ENCODE peak calls at places on chromosomes 2 and 18, in five cellular contexts. U is AG10803, A is nephron progenitor cell, J is A549, W is pancreas. Q is an unnamed sample.
A peak's percentile ranks its signal among the peaks of the same experiment; 100 is the strongest.

GRCh38 chr18:37343542-37343851 is 222.1 kb downstream of the CELF4 start:
- DNase-seq in J (no peak), W (no peak), U (no peak), A (no peak), Q (no peak)

GRCh38 chr2:197028633-197029032 is 102.1 kb upstream of the PGAP1 start:
- DNase-seq in A (no peak), W (no peak), J (no peak), U (no peak), Q (no peak)

GRCh38 chr2:26720322-26721166 is 28.0 kb downstream of the KCNK3 start:
- DNase-seq in W (peak; percentile 91), A (no peak), J (peak; percentile 86), U (peak; percentile 60), Q (no peak)

GRCh38 chr2:66109419-66109818 is 325.5 kb upstream of the MEIS1 start:
- DNase-seq in U (no peak), A (no peak), W (no peak), J (no peak), Q (no peak)

GRCh38 chr2:15136639-15137038 is 424.5 kb downstream of the NBAS start:
- DNase-seq in J (no peak), U (no peak), W (no peak), A (no peak), Q (no peak)

GRCh38 chr2:44934962-44935853 is 6.3 kb upstream of the SIX3 start:
- DNase-seq in U (no peak), A (no peak), J (no peak), W (no peak), Q (no peak)

GRCh38 chr18:31065036-31065773 is 22.7 kb upstream of the DSC3 start:
- DNase-seq in U (no peak), A (peak; percentile 14), W (no peak), J (no peak), Q (no peak)

GRCh38 chr2:3257166-3257565 is 120.5 kb downstream of the EIPR1 start:
- DNase-seq in W (no peak), U (no peak), J (no peak), A (no peak), Q (no peak)

GRCh38 chr2:154655499-154655898 is 43.0 kb upstream of the KCNJ3 start:
- DNase-seq in A (no peak), U (no peak), J (no peak), W (no peak), Q (no peak)

GRCh38 chr2:8154936-8155335 is 526.9 kb upstream of the ID2 start:
- DNase-seq in W (no peak), A (no peak), U (peak; percentile 15), J (no peak), Q (no peak)

GRCh38 chr2:134466141-134466540 is 212.3 kb downstream of the MGAT5 start:
- DNase-seq in W (no peak), J (no peak), U (no peak), A (no peak), Q (no peak)

GRCh38 chr2:158486970-158487325 is 30.2 kb downstream of the PKP4 start:
- DNase-seq in A (no peak), W (no peak), U (no peak), J (no peak), Q (no peak)

GRCh38 chr2:16284941-16285625 is 344.7 kb downstream of the MYCN start:
- DNase-seq in W (no peak), A (no peak), U (no peak), J (no peak), Q (no peak)

GRCh38 chr18:36516258-36516657 is 218.7 kb downstream of the FHOD3 start:
- DNase-seq in A (no peak), U (no peak), J (no peak), W (no peak), Q (no peak)

GRCh38 chr2:218152777-218153176 is 14.0 kb downstream of the CXCR1 start:
- DNase-seq in W (peak; percentile 18), A (no peak), U (no peak), J (no peak), Q (no peak)

GRCh38 chr2:40168032-40168431 is 283.9 kb downstream of the SLC8A1 start:
- DNase-seq in U (no peak), W (no peak), J (no peak), A (no peak), Q (no peak)

GRCh38 chr2:202989749-202990148 is 24.9 kb upstream of the NBEAL1 start:
- DNase-seq in W (no peak), A (no peak), J (no peak), U (no peak), Q (no peak)

GRCh38 chr2:162057426-162057825 is 16.6 kb downstream of the DPP4 start:
- DNase-seq in U (no peak), J (no peak), W (no peak), A (no peak), Q (no peak)

GRCh38 chr2:47058061-47058931 is 96.8 kb downstream of the STPG4 start:
- DNase-seq in U (peak; percentile 97), J (no peak), W (no peak), A (no peak), Q (peak; percentile 74)

GRCh38 chr2:204074434-204074833 is 137.9 kb downstream of the ICOS start:
- DNase-seq in A (no peak), J (no peak), U (peak; percentile 60), W (no peak), Q (no peak)

GRCh38 chr2:44250376-44250775 is 24.9 kb upstream of the SLC3A1 start:
- DNase-seq in J (no peak), A (no peak), W (no peak), U (no peak), Q (no peak)

GRCh38 chr18:741931-742512 is 29.6 kb upstream of the ENOSF1 start:
- DNase-seq in J (peak; percentile 37), W (no peak), A (no peak), U (peak; percentile 57), Q (no peak)

GRCh38 chr18:45850021-45850420 is 24.5 kb downstream of the SIGLEC15 start:
- DNase-seq in W (no peak), J (peak; percentile 11), U (no peak), A (peak; percentile 44), Q (no peak)

DNA sequence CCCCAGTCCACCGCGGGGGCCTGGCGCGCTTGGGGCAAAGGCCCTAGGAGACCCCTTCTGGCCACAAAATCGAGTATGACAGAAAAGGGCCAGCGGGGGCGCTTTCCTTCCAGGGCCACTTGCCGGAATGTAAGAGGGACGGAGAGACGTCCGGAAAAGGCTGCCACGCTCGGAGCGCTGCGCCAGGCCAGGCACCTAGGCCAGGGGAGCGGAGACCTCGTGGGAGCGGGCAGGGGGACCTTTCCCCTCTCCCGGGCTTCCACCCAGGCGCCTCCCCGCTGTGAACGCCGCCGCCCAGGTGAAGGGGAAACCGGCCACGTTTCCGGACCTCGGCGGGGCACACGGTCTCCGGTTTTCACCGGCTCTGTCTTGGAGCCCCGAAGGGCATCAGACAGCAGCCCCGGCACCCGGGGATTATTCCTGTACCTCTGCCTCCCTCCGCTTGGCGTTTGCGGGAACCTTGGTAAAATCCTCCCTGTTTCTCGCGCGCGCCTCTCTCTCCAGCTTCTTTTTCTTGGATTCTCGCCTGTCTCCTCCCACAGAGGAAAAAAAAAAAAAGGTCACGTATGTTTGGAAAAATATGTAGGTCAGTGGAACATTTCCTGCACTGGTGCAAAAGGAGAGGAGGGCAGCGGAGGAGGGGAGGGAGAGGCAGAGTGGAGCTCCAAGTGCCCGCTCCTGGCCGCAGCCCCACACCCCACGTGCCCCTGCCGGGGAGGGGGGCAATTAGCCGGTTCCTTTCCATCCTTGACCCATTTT is 1.2 kb upstream of the NPAS2 start:
- DNase-seq in A (peak; percentile 68), W (peak; percentile 82), J (peak; percentile 62), U (peak; percentile 65), Q (peak; percentile 89)
- TF ChIP-seq CTCF in A (peak; percentile 48), W (no peak), J (peak; percentile 57), U (peak; percentile 35), Q (peak; percentile 17)

DNA sequence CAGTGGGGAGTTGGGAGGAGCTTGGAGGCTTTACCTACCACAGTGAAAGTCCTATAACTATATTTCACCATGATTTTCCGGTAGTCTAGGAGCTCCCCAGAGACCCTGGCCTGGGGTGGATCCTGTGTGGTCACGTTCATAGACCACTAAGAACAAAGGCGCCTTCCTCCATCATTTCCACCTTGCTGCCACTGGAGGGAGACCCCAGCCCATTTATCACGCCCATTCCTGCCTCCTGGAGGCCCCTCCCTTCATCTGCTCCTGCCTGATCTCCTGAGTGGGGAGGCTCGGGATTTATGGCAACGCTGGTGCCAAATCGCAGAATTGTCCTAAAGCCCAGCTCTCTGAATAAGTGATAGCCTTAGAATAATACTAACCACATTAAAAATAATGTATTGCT is 507.6 kb upstream of the SPHKAP start:
- DNase-seq in U (no peak), J (no peak), A (peak; percentile 69), W (no peak), Q (no peak)
- TF ChIP-seq CTCF in U (peak; percentile 41), J (no peak), A (peak; percentile 64), W (no peak), Q (no peak)

GRCh38 chr2:39068290-39068689 is 52.6 kb downstream of the SOS1 start:
- DNase-seq in U (no peak), W (no peak), A (no peak), J (no peak), Q (no peak)

GRCh38 chr2:39065616-39066015 is 55.2 kb downstream of the SOS1 start:
- DNase-seq in A (no peak), W (no peak), U (no peak), J (no peak), Q (no peak)

GRCh38 chr2:39069890-39070289 is 51.0 kb downstream of the SOS1 start:
- DNase-seq in W (no peak), J (no peak), A (no peak), U (no peak), Q (no peak)

DNA sequence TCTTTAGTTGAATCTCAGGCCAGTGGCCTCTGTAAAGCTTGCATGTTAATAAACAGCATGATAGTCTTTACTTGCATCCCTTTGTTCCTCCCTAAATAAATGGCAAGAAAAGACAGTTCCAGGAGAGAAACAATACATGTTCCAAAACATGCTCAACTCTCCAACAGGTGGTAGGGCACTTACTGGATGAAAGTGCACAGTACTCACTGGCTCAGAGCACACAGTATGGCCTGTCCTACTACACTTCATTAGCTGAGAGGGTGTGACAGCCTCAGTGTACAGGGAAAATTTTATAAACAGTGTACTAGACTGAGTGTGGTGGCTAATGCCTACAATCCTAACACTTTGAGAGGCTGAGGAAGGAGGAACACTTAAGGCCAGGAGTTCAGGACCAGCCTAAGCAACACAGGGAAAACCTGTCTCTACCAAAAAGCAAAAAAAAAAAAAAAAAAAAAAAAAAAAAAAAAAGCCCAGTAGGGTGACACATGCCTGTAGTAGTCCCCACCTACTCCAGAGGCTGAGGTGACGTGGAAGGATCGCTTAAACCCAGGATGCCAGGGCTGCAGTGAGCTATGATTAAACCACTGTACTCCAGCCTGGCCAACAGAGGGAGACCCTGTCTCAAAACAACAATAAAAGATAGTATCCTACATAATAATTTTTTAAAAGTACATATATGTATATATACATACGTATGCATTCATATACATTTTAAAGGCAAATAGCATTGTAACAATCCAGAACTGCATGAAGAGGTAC is 51.9 kb downstream of the SOS1 start:
- DNase-seq in W (no peak), J (no peak), U (peak; percentile 6), A (no peak), Q (no peak)
- TF ChIP-seq CTCF in W (no peak), J (no peak), U (no peak), A (no peak), Q (no peak)

GRCh38 chr2:219279151-219279915 is at the start of gene DNAJB2:
- DNase-seq in J (peak; percentile 97), W (peak; percentile 99), U (peak; percentile 99), A (peak; percentile 97), Q (peak; percentile 98)

GRCh38 chr2:219278655-219279150 is 463 bp upstream of the DNAJB2 start:
- DNase-seq in U (no peak), J (no peak), A (no peak), W (no peak), Q (no peak)

GRCh38 chr2:219281588-219281987 is 2.4 kb downstream of the DNAJB2 start:
- DNase-seq in U (no peak), J (no peak), A (peak; percentile 36), W (no peak), Q (no peak)

GRCh38 chr2:219280682-219281081 is 1.5 kb downstream of the DNAJB2 start:
- DNase-seq in A (no peak), J (no peak), U (no peak), W (no peak), Q (no peak)

GRCh38 chr2:219279916-219280516 is 850 bp downstream of the DNAJB2 start:
- DNase-seq in W (no peak), U (no peak), J (peak; percentile 72), A (no peak), Q (no peak)
- TF ChIP-seq CTCF in W (no peak), U (peak; percentile 7), J (no peak), A (no peak), Q (no peak)

Q was measured in upper lobe of left lung.